ENCODE peak calls at places on chromosomes 11 and 22, in ten cellular contexts. J is GM12878; G is cardiac muscle cell; Q is CD8-positive, alpha-beta memory T cell; R is CD4-positive, CD25-positive, alpha-beta regulatory T cell; L is tibial artery; N is mesenchymal stem cell; B is psoas muscle; A is small intestine; O is GM23338. K is an unnamed sample. For H3K4me1, the result is how much of the 10 kb centered on the place peaks cover.

GRCh38 chr11:59456661-59457060 is at the start of gene OR4D6:
- DNase-seq in B (no peak), R (no peak), G (no peak), L (no peak), A (no peak), Q (no peak), N (no peak), O (no peak), J (no peak), K (no peak)

GRCh38 chr11:8066036-8066910 is 14.7 kb upstream of the TUB start:
- DNase-seq in G (no peak), Q (no peak), A (no peak), O (no peak), N (no peak), J (no peak), R (no peak), B (no peak), L (peak), K (no peak)

GRCh38 chr11:19345519-19345847 is 104.7 kb upstream of the E2F8 start:
- DNase-seq in N (no peak), B (peak), G (peak), R (no peak), J (no peak), O (peak), L (no peak), Q (no peak), A (no peak), K (no peak)

GRCh38 chr11:79906189-79906588 is 465.4 kb upstream of the TENM4 start:
- DNase-seq in L (no peak), A (peak), Q (no peak), J (no peak), B (no peak), O (no peak), R (no peak), N (no peak), G (no peak), K (no peak)

GRCh38 chr11:16191212-16191851 is 165.0 kb downstream of the SOX6 start:
- DNase-seq in Q (no peak), B (no peak), N (no peak), L (no peak), O (no peak), G (no peak), R (no peak), A (no peak), J (no peak), K (peak)

GRCh38 chr11:112632866-112633505 is 328.2 kb upstream of the NCAM1 start:
- DNase-seq in Q (no peak), O (no peak), R (no peak), G (no peak), B (no peak), J (no peak), L (no peak), A (no peak), N (no peak), K (no peak)

GRCh38 chr22:18152519-18152918 is 2.5 kb downstream of the USP18 start:
- DNase-seq in B (no peak), A (no peak), O (no peak), Q (no peak), G (no peak), N (no peak), J (peak), R (no peak), L (no peak), K (no peak)

GRCh38 chr11:121714356-121714755 is 261.6 kb upstream of the SORL1-AS1 start:
- DNase-seq in N (no peak), L (no peak), Q (no peak), O (no peak), J (no peak), R (no peak), G (no peak), B (no peak), A (no peak), K (no peak)

GRCh38 chr22:30444632-30445437 is 19.3 kb downstream of the MTFP1 start:
- DNase-seq in A (peak), L (no peak), R (peak), O (peak), N (peak), J (no peak), Q (no peak), G (peak), B (no peak), K (peak)

GRCh38 chr22:31090217-31091085 is 9.3 kb downstream of the SMTN start:
- DNase-seq in R (no peak), N (no peak), J (no peak), B (no peak), Q (no peak), A (no peak), L (no peak), G (no peak), O (no peak), K (no peak)

GRCh38 chr11:70292863-70293262 is 22.4 kb downstream of the PPFIA1 start:
- DNase-seq in Q (no peak), R (no peak), A (no peak), O (no peak), B (no peak), N (no peak), L (no peak), J (no peak), G (no peak), K (no peak)

GRCh38 chr11:114280696-114281095 is 15.5 kb upstream of the NNMT start:
- DNase-seq in A (peak), L (peak), J (no peak), O (peak), Q (no peak), R (no peak), G (peak), N (peak), B (peak), K (peak)

GRCh38 chr11:72669527-72669926 is 4.7 kb downstream of the PDE2A start:
- DNase-seq in A (no peak), N (no peak), J (peak), G (no peak), B (no peak), O (no peak), R (no peak), Q (no peak), L (no peak), K (no peak)

GRCh38 chr11:19811391-19811790 is 98.8 kb downstream of the NAV2 start:
- DNase-seq in B (no peak), G (no peak), O (no peak), A (no peak), R (no peak), N (no peak), J (no peak), L (no peak), Q (no peak), K (no peak)

GRCh38 chr11:102912482-102912830 is 37.7 kb upstream of the MMP12 start:
- DNase-seq in A (no peak), R (no peak), B (no peak), N (no peak), O (no peak), G (no peak), L (no peak), Q (no peak), J (no peak), K (no peak)

GRCh38 chr11:76803811-76804600 is 20.9 kb downstream of the TSKU start:
- DNase-seq in J (no peak), N (peak), Q (no peak), O (no peak), R (no peak), L (peak), G (no peak), A (no peak), B (no peak), K (no peak)

GRCh38 chr22:41229215-41229614 is 11.5 kb downstream of the CHADL start:
- DNase-seq in G (no peak), R (no peak), L (no peak), A (no peak), N (no peak), B (no peak), J (no peak), Q (no peak), O (no peak), K (no peak)

GRCh38 chr11:112213753-112214152 is 12.5 kb upstream of the PTS start:
- DNase-seq in N (no peak), B (no peak), G (no peak), Q (no peak), R (no peak), O (no peak), J (no peak), L (no peak), A (no peak), K (no peak)

GRCh38 chr22:50302564-50302963 is 4.9 kb downstream of the PLXNB2 start:
- DNase-seq in R (no peak), G (peak), J (no peak), N (no peak), Q (no peak), O (no peak), L (no peak), B (no peak), A (no peak), K (no peak)

GRCh38 chr11:123371506-123372297 is 58.4 kb upstream of the GRAMD1B start:
- DNase-seq in L (no peak), Q (no peak), R (no peak), A (no peak), G (no peak), B (no peak), N (no peak), O (no peak), J (no peak), K (no peak)

GRCh38 chr11:108592591-108593213 is 866 bp downstream of the EXPH5 start:
- DNase-seq in Q (peak), O (peak), G (peak), B (peak), A (peak), J (no peak), R (peak), N (peak), L (peak), K (no peak)

GRCh38 chr11:21410513-21410912 is 741.1 kb downstream of the NELL1 start:
- DNase-seq in B (no peak), J (no peak), Q (no peak), O (no peak), L (no peak), A (no peak), N (no peak), G (no peak), R (no peak), K (no peak)

GRCh38 chr11:126969865-126970479 is 30.6 kb downstream of the KIRREL3 start:
- DNase-seq in G (peak), O (peak), Q (no peak), R (no peak), L (no peak), J (no peak), B (no peak), A (no peak), N (no peak), K (peak)

GRCh38 chr22:30943368-30943767 is 25.2 kb downstream of the MORC2 start:
- DNase-seq in J (no peak), G (no peak), O (no peak), L (no peak), N (no peak), Q (peak), A (peak), R (peak), B (no peak), K (no peak)

GRCh38 chr22:30705710-30706651 is 11.3 kb downstream of the OSBP2 start:
- DNase-seq in A (no peak), J (peak), N (no peak), R (no peak), L (no peak), G (no peak), B (peak), O (no peak), Q (peak), K (no peak)

GRCh38 chr22:22882033-22882717 is 5.4 kb upstream of the IGLL5 start:
- DNase-seq in B (no peak), G (no peak), J (no peak), O (peak), Q (no peak), L (no peak), N (no peak), A (peak), R (no peak), K (peak)

GRCh38 chr22:36329217-36330078 is 58.3 kb downstream of the MYH9 start:
- DNase-seq in L (peak), J (no peak), O (peak), G (peak), A (peak), Q (peak), B (no peak), R (peak), N (peak), K (no peak)

GRCh38 chr11:118715837-118716260 is 36.4 kb upstream of the TREH start:
- DNase-seq in A (peak), R (no peak), B (no peak), N (no peak), J (no peak), G (no peak), O (peak), Q (no peak), L (no peak), K (no peak)

GRCh38 chr22:35524966-35525686 is 15.5 kb upstream of the RASD2 start:
- DNase-seq in G (no peak), J (no peak), N (peak), L (no peak), O (no peak), A (no peak), R (no peak), B (no peak), Q (no peak), K (no peak)

GRCh38 chr11:113690619-113691569 is 15.2 kb downstream of the TMPRSS5 start:
- DNase-seq in L (no peak), J (no peak), B (peak), R (no peak), O (peak), Q (no peak), G (no peak), A (peak), N (peak), K (peak)

GRCh38 chr11:116891746-116892145 is 54.3 kb upstream of the APOA1 start:
- DNase-seq in G (no peak), Q (no peak), O (no peak), R (no peak), A (no peak), J (no peak), L (no peak), N (no peak), B (no peak), K (no peak)

GRCh38 chr11:120168960-120169681 is 31.2 kb upstream of the TRIM29 start:
- DNase-seq in L (no peak), J (no peak), O (peak), N (peak), B (peak), A (peak), Q (peak), G (peak), R (no peak), K (no peak)

DNA sequence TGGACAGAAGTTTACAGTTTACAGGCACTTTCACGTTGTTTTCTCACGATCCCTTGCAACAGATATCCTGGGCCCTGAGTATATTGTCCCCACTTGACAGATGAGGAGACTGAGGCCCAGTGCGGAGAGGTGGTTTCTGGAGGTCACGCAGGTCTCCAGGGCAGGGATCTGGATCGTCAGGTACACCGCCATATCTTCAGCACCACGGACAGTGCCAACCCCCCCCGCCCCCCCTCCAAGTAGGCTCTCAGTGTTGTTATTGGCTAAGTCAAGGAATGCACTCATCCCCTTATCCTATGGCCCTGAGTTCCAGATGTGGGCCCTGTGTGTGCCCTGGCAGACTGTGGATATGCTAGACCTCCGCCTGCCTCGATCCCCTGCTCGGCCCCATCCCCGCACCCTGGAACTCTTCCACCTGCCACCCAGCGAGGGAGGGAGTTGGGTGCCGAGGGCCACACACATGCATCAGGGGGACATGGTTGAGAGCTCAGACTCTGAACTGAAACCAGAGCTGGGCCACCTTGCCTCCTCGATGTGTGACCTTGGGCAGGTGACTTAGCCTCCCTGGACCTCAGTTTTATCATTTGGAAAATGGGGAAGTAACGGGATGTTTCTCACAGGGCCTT is 37.5 kb downstream of the MPPED1 start:
- DNase-seq in G (peak), A (no peak), R (no peak), J (no peak), O (peak), N (no peak), B (no peak), L (no peak), Q (no peak), K (peak)
- H3K4me1 ChIP-seq in G (under half), A (under half), R (under half), J (under half), O (under half), N (under half), B (under half), L (under half), Q (under half), K (under half)

DNA sequence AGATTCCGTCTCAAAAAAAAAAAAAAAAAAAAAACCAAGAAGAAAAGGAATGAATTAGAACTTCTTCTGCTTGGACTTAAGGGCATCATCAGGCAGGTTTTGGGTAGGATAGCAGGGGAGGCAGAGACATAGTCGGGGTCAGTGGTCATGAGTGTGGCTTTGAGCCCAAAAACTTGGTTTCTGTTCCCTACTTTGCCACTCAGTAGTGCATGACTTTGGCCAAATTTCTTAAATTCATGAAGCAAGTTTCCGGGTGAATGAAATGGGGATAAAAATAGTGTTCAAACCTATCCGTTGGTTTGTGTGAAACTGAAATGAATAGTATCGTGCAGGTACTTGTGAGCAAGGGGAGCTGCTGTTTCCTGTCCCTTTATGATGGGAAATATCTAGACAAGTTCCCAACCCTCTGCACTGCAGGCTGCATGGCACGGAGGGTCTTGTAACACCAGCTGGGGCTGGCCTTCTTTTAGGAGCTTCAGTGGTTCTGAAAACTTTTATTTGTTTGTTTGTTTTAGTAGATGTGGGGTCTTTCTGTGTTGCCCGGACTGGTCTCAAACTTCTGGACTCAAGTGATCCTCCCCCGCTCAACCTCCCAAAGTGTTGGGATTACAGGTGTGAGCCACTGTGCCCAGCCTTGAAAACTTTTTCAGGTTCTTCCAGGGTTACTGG is 18.4 kb downstream of the NEAT1 start:
- DNase-seq in O (no peak), Q (no peak), G (no peak), N (peak), A (peak), J (peak), B (no peak), L (no peak), R (no peak), K (peak)
- H3K4me3 ChIP-seq in O (no peak), Q (no peak), G (no peak), N (no peak), A (no peak), J (no peak), B (peak), L (no peak), R (no peak), K (peak)

DNA sequence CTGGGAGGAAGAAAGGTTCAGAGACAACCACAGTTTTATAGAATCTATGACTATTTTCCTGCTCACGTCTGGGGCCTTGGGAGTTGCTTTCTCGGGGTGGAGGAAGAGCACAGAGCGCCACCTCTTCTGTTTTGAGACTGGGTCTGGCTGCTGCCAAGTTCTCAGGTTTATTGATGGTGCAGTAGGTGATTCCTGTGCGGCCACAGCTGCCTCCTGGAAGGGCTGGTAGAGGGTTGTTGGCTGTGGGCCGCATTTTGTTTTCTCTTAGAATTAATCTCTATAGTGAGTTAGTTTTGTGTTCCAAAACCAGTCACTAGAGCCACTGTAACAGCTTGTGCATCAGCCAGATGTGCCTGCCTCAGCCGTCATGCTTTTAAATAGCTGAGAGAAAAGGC is 12.9 kb downstream of the TBC1D22A start:
- DNase-seq in B (no peak), J (no peak), G (no peak), L (no peak), R (no peak), Q (no peak), A (no peak), O (no peak), N (no peak), K (peak)
- H3K4me1 ChIP-seq in B (under half), J (half or more), G (under half), L (under half), R (under half), Q (half or more), A (under half), O (under half), N (under half), K (half or more)

DNA sequence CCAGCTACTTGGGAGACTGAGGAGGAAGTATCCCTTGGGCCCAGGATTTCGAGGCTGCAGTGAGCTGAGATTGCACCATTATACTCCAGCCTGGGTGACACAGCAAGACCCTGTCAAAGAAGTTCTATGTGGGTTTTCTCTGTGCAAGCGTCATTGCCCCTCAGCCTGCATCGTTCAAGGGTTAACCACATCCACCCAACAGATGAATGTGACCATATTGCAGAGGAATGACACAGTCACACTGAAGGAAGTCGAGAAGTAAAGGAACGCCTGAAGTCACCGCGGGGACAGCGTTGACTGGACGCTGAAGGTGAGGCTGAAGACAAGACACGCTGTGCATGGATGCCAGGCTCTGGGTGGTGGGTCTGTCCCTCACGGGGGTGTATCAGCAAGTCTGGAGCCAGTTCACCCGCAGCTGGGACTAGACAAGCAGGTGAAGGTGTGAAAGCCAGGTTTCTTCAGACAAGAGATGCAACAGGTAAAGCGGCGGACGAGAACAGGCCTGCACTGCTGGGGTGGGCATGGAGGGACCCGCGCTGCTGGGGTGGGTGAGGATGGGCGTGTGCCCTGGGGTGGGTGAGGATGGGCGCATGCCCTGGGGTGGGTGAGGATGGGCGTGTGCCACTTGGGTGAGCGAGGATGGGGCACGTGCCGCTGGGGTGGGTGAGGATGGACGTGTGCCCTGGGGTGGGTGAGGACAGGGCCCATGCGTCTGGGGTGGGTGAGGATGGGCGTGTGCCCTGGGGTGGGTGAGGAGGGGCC is 36.5 kb upstream of the TOLLIP start:
- DNase-seq in O (no peak), J (no peak), A (no peak), N (no peak), L (no peak), R (no peak), Q (no peak), B (no peak), G (no peak), K (no peak)
- H3K4me3 ChIP-seq in O (no peak), J (no peak), A (no peak), N (no peak), L (no peak), R (no peak), Q (no peak), B (no peak), G (no peak), K (no peak)

GRCh38 chr11:47499614-47500013 is 50.7 kb upstream of the RAPSN start:
- DNase-seq in R (no peak), J (no peak), G (no peak), L (no peak), B (no peak), Q (no peak), N (no peak), O (no peak), A (no peak), K (no peak)
- H3K4me1 ChIP-seq in R (under half), J (under half), G (under half), L (half or more), B (half or more), Q (under half), N (under half), O (under half), A (under half), K (half or more)

GRCh38 chr11:18235935-18236334 is 667 bp downstream of the SAA4 start:
- DNase-seq in G (no peak), O (no peak), R (no peak), J (no peak), B (no peak), L (no peak), Q (no peak), N (no peak), A (no peak), K (no peak)
- H3K4me3 ChIP-seq in G (no peak), O (no peak), R (no peak), J (no peak), B (no peak), L (no peak), Q (no peak), N (no peak), A (no peak), K (no peak)

DNA sequence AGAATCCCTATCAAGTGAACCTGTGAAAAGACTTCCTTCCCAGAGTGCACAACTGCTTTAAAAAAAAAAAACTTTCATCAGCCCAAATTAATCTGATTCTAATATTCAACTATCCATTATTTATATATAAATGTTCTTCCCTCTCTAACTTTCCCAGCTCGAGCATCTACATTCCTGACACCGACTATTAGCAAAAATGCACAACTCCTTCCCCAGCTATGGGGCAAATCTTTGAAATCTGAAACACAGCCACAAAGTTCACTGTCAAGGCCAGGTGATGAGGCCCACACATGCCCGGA is 2.3 kb downstream of the PHF21A start:
- DNase-seq in J (no peak), O (no peak), G (no peak), N (no peak), Q (no peak), R (no peak), A (no peak), L (no peak), B (no peak), K (no peak)
- H3K4me1 ChIP-seq in J (under half), O (under half), G (half or more), N (under half), Q (under half), R (half or more), A (under half), L (half or more), B (half or more), K (half or more)

K was measured in Karpas-422.